ENCODE peak calls at places on chromosomes 11 and 22, in nine cellular contexts. One of them, this sample, is unnamed.

GRCh38 chr11:134951305-134951700 is 539.3 kb upstream of the B3GAT1 start:
- DNase-seq in type B pancreatic cell: no peak
- DNase-seq in testis: no peak
- DNase-seq in HFF-Myc: no peak
- DNase-seq in stomach: no peak
- DNase-seq in bronchial epithelial cell: peak
- DNase-seq in CD4-positive, alpha-beta T cell: no peak
- DNase-seq in AG10803: peak
- DNase-seq in breast epithelium: no peak
- DNase-seq in this sample: no peak

GRCh38 chr11:14012836-14013235 is 50.3 kb downstream of the SPON1 start:
- DNase-seq in type B pancreatic cell: no peak
- DNase-seq in testis: no peak
- DNase-seq in HFF-Myc: no peak
- DNase-seq in stomach: no peak
- DNase-seq in bronchial epithelial cell: peak
- DNase-seq in CD4-positive, alpha-beta T cell: no peak
- DNase-seq in AG10803: peak
- DNase-seq in breast epithelium: no peak
- DNase-seq in this sample: no peak

GRCh38 chr22:36870250-36870649 is 9.4 kb downstream of the NCF4 start:
- DNase-seq in type B pancreatic cell: no peak
- DNase-seq in testis: no peak
- DNase-seq in HFF-Myc: no peak
- DNase-seq in stomach: no peak
- DNase-seq in bronchial epithelial cell: peak
- DNase-seq in CD4-positive, alpha-beta T cell: no peak
- DNase-seq in AG10803: no peak
- DNase-seq in breast epithelium: peak
- DNase-seq in this sample: no peak

GRCh38 chr11:118343981-118344521 is at the start of gene CD3G:
- DNase-seq in type B pancreatic cell: no peak
- DNase-seq in testis: no peak
- DNase-seq in HFF-Myc: no peak
- DNase-seq in stomach: peak
- DNase-seq in bronchial epithelial cell: no peak
- DNase-seq in CD4-positive, alpha-beta T cell: peak
- DNase-seq in AG10803: no peak
- DNase-seq in breast epithelium: no peak
- DNase-seq in this sample: no peak

GRCh38 chr22:22836635-22837034 is 51.0 kb upstream of the IGLL5 start:
- DNase-seq in type B pancreatic cell: peak
- DNase-seq in testis: no peak
- DNase-seq in HFF-Myc: no peak
- DNase-seq in stomach: no peak
- DNase-seq in bronchial epithelial cell: peak
- DNase-seq in CD4-positive, alpha-beta T cell: no peak
- DNase-seq in AG10803: peak
- DNase-seq in breast epithelium: no peak
- DNase-seq in this sample: no peak

GRCh38 chr11:107695446-107695845 is 16.4 kb downstream of the SLN start:
- DNase-seq in type B pancreatic cell: no peak
- DNase-seq in testis: no peak
- DNase-seq in HFF-Myc: no peak
- DNase-seq in stomach: no peak
- DNase-seq in bronchial epithelial cell: no peak
- DNase-seq in CD4-positive, alpha-beta T cell: no peak
- DNase-seq in AG10803: peak
- DNase-seq in breast epithelium: no peak
- DNase-seq in this sample: no peak

GRCh38 chr11:75345455-75346224 is 5.8 kb downstream of the ARRB1 start:
- DNase-seq in type B pancreatic cell: no peak
- DNase-seq in testis: no peak
- DNase-seq in HFF-Myc: no peak
- DNase-seq in stomach: no peak
- DNase-seq in bronchial epithelial cell: no peak
- DNase-seq in CD4-positive, alpha-beta T cell: no peak
- DNase-seq in AG10803: no peak
- DNase-seq in breast epithelium: no peak
- DNase-seq in this sample: no peak

GRCh38 chr11:63999349-64000025 is 13.2 kb downstream of the OTUB1 start:
- DNase-seq in type B pancreatic cell: peak
- DNase-seq in testis: peak
- DNase-seq in HFF-Myc: no peak
- DNase-seq in stomach: peak
- DNase-seq in bronchial epithelial cell: peak
- DNase-seq in CD4-positive, alpha-beta T cell: peak
- DNase-seq in AG10803: no peak
- DNase-seq in breast epithelium: peak
- DNase-seq in this sample: peak

GRCh38 chr22:32615874-32616564 is 141.4 kb downstream of the FBXO7 start:
- DNase-seq in type B pancreatic cell: no peak
- DNase-seq in testis: no peak
- DNase-seq in HFF-Myc: no peak
- DNase-seq in stomach: no peak
- DNase-seq in bronchial epithelial cell: no peak
- DNase-seq in CD4-positive, alpha-beta T cell: no peak
- DNase-seq in AG10803: no peak
- DNase-seq in breast epithelium: peak
- DNase-seq in this sample: no peak

GRCh38 chr11:17766590-17766989 is 32.0 kb downstream of the KCNC1 start:
- DNase-seq in type B pancreatic cell: no peak
- DNase-seq in testis: no peak
- DNase-seq in HFF-Myc: no peak
- DNase-seq in stomach: no peak
- DNase-seq in bronchial epithelial cell: no peak
- DNase-seq in CD4-positive, alpha-beta T cell: no peak
- DNase-seq in AG10803: no peak
- DNase-seq in breast epithelium: no peak
- DNase-seq in this sample: no peak
- TF ChIP-seq CTCF in type B pancreatic cell: peak
- TF ChIP-seq CTCF in testis: no peak
- TF ChIP-seq CTCF in HFF-Myc: no peak
- TF ChIP-seq CTCF in stomach: no peak
- TF ChIP-seq CTCF in bronchial epithelial cell: peak
- TF ChIP-seq CTCF in CD4-positive, alpha-beta T cell: no peak
- TF ChIP-seq CTCF in AG10803: no peak
- TF ChIP-seq CTCF in breast epithelium: no peak
- TF ChIP-seq CTCF in this sample: no peak

DNA sequence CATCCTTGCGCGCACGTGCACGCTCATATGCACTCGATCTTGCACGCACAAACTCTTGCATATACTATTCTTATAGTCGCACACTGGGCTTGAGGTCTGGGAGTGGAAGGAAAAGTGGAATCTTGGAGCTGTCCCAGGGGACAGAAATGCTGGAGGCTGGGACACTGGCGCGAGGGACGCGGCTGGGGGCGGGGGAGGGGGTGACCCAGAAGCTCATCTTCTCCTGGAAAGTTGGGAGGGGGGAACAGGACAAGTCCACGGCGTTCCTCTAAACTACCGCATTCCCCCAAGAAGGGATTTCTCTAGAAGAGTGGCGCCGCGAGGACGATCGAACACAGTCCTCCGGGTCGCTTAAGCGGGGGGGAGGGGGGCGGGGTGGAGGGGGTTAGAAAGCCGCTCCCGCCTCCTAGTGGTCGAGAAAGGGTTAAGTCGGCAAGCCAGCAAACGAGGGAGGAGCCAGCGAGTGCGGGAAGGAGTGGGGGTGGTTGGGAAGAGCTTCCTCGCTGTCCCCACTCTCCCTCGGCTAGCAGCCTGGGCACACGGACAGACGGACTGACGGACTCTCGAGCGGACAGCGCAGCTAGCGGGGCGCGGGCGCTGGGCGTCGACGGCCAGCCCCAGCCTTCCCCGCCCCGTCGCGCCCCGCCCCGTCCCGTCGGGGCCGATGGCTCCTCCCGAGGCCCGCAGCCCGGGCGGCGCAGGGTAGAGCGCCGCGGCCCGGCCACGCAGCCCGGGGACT is at the start of gene RTN4RL2:
- DNase-seq in type B pancreatic cell: no peak
- DNase-seq in testis: peak
- DNase-seq in HFF-Myc: no peak
- DNase-seq in stomach: no peak
- DNase-seq in bronchial epithelial cell: no peak
- DNase-seq in CD4-positive, alpha-beta T cell: peak
- DNase-seq in AG10803: peak
- DNase-seq in breast epithelium: no peak
- DNase-seq in this sample: peak
- TF ChIP-seq CTCF in type B pancreatic cell: peak
- TF ChIP-seq CTCF in testis: no peak
- TF ChIP-seq CTCF in HFF-Myc: peak
- TF ChIP-seq CTCF in stomach: peak
- TF ChIP-seq CTCF in bronchial epithelial cell: peak
- TF ChIP-seq CTCF in CD4-positive, alpha-beta T cell: no peak
- TF ChIP-seq CTCF in AG10803: no peak
- TF ChIP-seq CTCF in breast epithelium: no peak
- TF ChIP-seq CTCF in this sample: no peak

GRCh38 chr11:114026355-114026754 is 33.2 kb upstream of the ZBTB16 start:
- DNase-seq in type B pancreatic cell: no peak
- DNase-seq in testis: no peak
- DNase-seq in HFF-Myc: no peak
- DNase-seq in stomach: no peak
- DNase-seq in bronchial epithelial cell: peak
- DNase-seq in CD4-positive, alpha-beta T cell: no peak
- DNase-seq in AG10803: no peak
- DNase-seq in breast epithelium: no peak
- DNase-seq in this sample: no peak
- TF ChIP-seq CTCF in type B pancreatic cell: peak
- TF ChIP-seq CTCF in testis: no peak
- TF ChIP-seq CTCF in HFF-Myc: peak
- TF ChIP-seq CTCF in stomach: no peak
- TF ChIP-seq CTCF in bronchial epithelial cell: no peak
- TF ChIP-seq CTCF in CD4-positive, alpha-beta T cell: peak
- TF ChIP-seq CTCF in AG10803: no peak
- TF ChIP-seq CTCF in breast epithelium: no peak
- TF ChIP-seq CTCF in this sample: no peak

GRCh38 chr11:66280428-66280827 is 2.5 kb downstream of the CNIH2 start:
- DNase-seq in type B pancreatic cell: no peak
- DNase-seq in testis: no peak
- DNase-seq in HFF-Myc: no peak
- DNase-seq in stomach: no peak
- DNase-seq in bronchial epithelial cell: no peak
- DNase-seq in CD4-positive, alpha-beta T cell: no peak
- DNase-seq in AG10803: no peak
- DNase-seq in breast epithelium: no peak
- DNase-seq in this sample: no peak
- TF ChIP-seq CTCF in type B pancreatic cell: no peak
- TF ChIP-seq CTCF in testis: no peak
- TF ChIP-seq CTCF in HFF-Myc: no peak
- TF ChIP-seq CTCF in stomach: no peak
- TF ChIP-seq CTCF in bronchial epithelial cell: no peak
- TF ChIP-seq CTCF in CD4-positive, alpha-beta T cell: no peak
- TF ChIP-seq CTCF in AG10803: no peak
- TF ChIP-seq CTCF in breast epithelium: no peak
- TF ChIP-seq CTCF in this sample: no peak

GRCh38 chr11:77127674-77127968 is 425 bp upstream of the MYO7A start:
- DNase-seq in type B pancreatic cell: no peak
- DNase-seq in testis: no peak
- DNase-seq in HFF-Myc: no peak
- DNase-seq in stomach: no peak
- DNase-seq in bronchial epithelial cell: no peak
- DNase-seq in CD4-positive, alpha-beta T cell: no peak
- DNase-seq in AG10803: no peak
- DNase-seq in breast epithelium: no peak
- DNase-seq in this sample: no peak
- TF ChIP-seq CTCF in type B pancreatic cell: no peak
- TF ChIP-seq CTCF in testis: no peak
- TF ChIP-seq CTCF in HFF-Myc: no peak
- TF ChIP-seq CTCF in stomach: no peak
- TF ChIP-seq CTCF in bronchial epithelial cell: no peak
- TF ChIP-seq CTCF in CD4-positive, alpha-beta T cell: no peak
- TF ChIP-seq CTCF in AG10803: no peak
- TF ChIP-seq CTCF in breast epithelium: no peak
- TF ChIP-seq CTCF in this sample: no peak

DNA sequence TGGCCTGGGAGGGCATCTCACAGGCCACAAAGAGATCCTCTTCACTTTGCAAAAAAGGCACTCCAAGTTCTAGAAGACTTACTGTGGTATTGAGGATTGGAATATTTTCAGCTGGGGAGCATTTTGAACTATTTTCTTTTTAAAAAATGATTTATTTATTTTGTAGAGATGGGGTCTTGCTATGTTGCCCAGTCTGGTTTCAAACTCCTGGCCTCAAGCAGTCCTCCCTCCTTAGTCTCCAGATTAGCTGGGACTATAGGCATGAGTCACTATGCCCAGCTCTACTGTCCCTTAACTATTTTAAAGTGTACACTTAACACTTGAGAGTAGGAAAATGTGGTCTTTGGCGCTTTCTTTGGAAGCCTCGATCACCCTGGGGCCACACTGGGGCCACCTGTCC is 24.9 kb upstream of the DGCR8 start:
- DNase-seq in type B pancreatic cell: no peak
- DNase-seq in testis: no peak
- DNase-seq in HFF-Myc: no peak
- DNase-seq in stomach: no peak
- DNase-seq in bronchial epithelial cell: no peak
- DNase-seq in CD4-positive, alpha-beta T cell: no peak
- DNase-seq in AG10803: no peak
- DNase-seq in breast epithelium: no peak
- DNase-seq in this sample: no peak
- TF ChIP-seq CTCF in type B pancreatic cell: no peak
- TF ChIP-seq CTCF in testis: no peak
- TF ChIP-seq CTCF in HFF-Myc: no peak
- TF ChIP-seq CTCF in stomach: no peak
- TF ChIP-seq CTCF in bronchial epithelial cell: no peak
- TF ChIP-seq CTCF in CD4-positive, alpha-beta T cell: no peak
- TF ChIP-seq CTCF in AG10803: no peak
- TF ChIP-seq CTCF in breast epithelium: no peak
- TF ChIP-seq CTCF in this sample: no peak

DNA sequence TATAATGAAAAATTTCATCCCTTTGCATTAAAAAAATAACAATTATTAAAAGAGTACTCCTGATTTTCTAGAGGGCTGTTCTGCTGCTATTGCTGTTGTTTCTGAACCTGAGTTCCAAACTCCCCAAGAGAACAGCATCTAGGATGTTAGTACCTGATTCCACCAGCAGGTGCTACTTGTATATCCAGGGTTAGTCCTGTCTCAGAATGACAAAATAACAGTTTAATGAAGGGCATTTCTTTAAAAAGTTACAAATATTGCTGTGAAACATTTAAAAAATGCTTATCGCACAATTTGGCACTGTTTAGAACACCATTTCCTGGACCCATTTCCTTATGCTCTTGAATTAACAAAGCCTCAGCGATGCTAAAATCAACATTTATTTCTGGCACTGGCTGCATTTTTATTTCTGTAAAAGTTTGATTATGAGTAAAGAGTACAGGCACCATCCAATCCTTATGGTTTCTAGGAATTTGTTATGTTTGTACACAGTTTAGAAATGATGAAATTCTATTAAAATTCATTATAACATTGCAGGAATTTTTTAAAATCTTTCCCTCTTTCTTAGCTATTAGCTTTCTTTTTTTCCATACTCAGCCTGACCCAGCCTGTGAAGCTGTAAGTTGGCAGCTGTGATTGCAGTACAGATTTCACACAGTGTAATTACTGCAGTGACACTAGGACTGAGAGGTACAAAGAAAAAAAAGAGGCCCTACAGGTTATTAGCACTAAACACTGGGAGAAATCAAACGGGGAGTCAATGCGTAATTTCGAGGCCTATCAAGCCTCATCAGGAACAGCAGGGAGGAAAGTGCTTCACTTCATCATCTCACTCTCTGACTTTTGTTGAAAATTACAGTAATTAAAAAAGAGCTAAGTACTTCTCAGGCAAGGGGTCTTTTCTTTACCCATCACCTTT is 208.8 kb downstream of the DCDC1 start:
- DNase-seq in type B pancreatic cell: no peak
- DNase-seq in testis: no peak
- DNase-seq in HFF-Myc: no peak
- DNase-seq in stomach: no peak
- DNase-seq in bronchial epithelial cell: peak
- DNase-seq in CD4-positive, alpha-beta T cell: no peak
- DNase-seq in AG10803: no peak
- DNase-seq in breast epithelium: no peak
- DNase-seq in this sample: no peak
- TF ChIP-seq CTCF in type B pancreatic cell: peak
- TF ChIP-seq CTCF in testis: no peak
- TF ChIP-seq CTCF in HFF-Myc: peak
- TF ChIP-seq CTCF in stomach: peak
- TF ChIP-seq CTCF in bronchial epithelial cell: peak
- TF ChIP-seq CTCF in CD4-positive, alpha-beta T cell: no peak
- TF ChIP-seq CTCF in AG10803: peak
- TF ChIP-seq CTCF in breast epithelium: peak
- TF ChIP-seq CTCF in this sample: no peak